ENCODE peak calls at places on chromosomes 12 and 14, in five cellular contexts. T, S, N, B and V are unnamed samples. For H3K4me1, the result is how much of the 10 kb centered on the place peaks cover.

GRCh38 chr12:103793046-103793445 is 48.0 kb downstream of the NT5DC3 start:
- DNase-seq in T (no peak), S (no peak), N (no peak), B (no peak), V (no peak)

GRCh38 chr14:89399594-89400068 is 17.4 kb downstream of the FOXN3 start:
- DNase-seq in T (peak), S (no peak), N (no peak), B (no peak), V (no peak)

GRCh38 chr12:131869871-131870418 is 24.5 kb upstream of the ULK1 start:
- DNase-seq in T (no peak), S (no peak), N (no peak), B (no peak), V (no peak)

GRCh38 chr12:126114420-126114819 is 1049.2 kb downstream of the AACS start:
- DNase-seq in T (no peak), S (no peak), N (no peak), B (no peak), V (no peak)

GRCh38 chr12:74401035-74401434 is 136.6 kb upstream of the ATXN7L3B start:
- DNase-seq in T (no peak), S (no peak), N (no peak), B (no peak), V (no peak)

GRCh38 chr12:121009744-121010143 is 6.5 kb downstream of the C12orf43 start:
- DNase-seq in T (no peak), S (no peak), N (peak), B (no peak), V (peak)

GRCh38 chr12:102964872-102965271 is 7.4 kb downstream of the ASCL1 start:
- DNase-seq in T (no peak), S (no peak), N (peak), B (no peak), V (peak)

GRCh38 chr14:72611506-72611905 is 282.4 kb downstream of the DPF3 start:
- DNase-seq in T (no peak), S (no peak), N (no peak), B (no peak), V (no peak)

GRCh38 chr14:65142429-65142828 is 40.1 kb upstream of the MAX start:
- DNase-seq in T (no peak), S (no peak), N (no peak), B (no peak), V (no peak)

GRCh38 chr12:91133871-91134270 is 22.6 kb upstream of the LUM start:
- DNase-seq in T (no peak), S (no peak), N (no peak), B (no peak), V (no peak)

GRCh38 chr12:132399092-132400010 is 70.0 kb upstream of the GALNT9 start:
- DNase-seq in T (peak), S (no peak), N (no peak), B (no peak), V (no peak)

GRCh38 chr14:99136047-99136400 is 136.0 kb downstream of the BCL11B start:
- DNase-seq in T (peak), S (no peak), N (no peak), B (no peak), V (peak)

GRCh38 chr12:101875112-101875961 is 2.0 kb upstream of the DRAM1 start:
- DNase-seq in T (no peak), S (no peak), N (no peak), B (no peak), V (no peak)

GRCh38 chr14:85336817-85337216 is 193.1 kb upstream of the FLRT2 start:
- DNase-seq in T (no peak), S (no peak), N (no peak), B (no peak), V (no peak)

GRCh38 chr12:92446082-92446460 is 256.7 kb upstream of the PLEKHG7 start:
- DNase-seq in T (no peak), S (no peak), N (no peak), B (no peak), V (no peak)

GRCh38 chr12:47942327-47943230 is 20.8 kb upstream of the TMEM106C start:
- DNase-seq in T (peak), S (peak), N (no peak), B (no peak), V (peak)

GRCh38 chr12:51600721-51601120 is 9.7 kb downstream of the SCN8A start:
- DNase-seq in T (no peak), S (no peak), N (no peak), B (no peak), V (no peak)

GRCh38 chr12:107242189-107242588 is 148.8 kb upstream of the CRY1 start:
- DNase-seq in T (no peak), S (no peak), N (no peak), B (no peak), V (no peak)

GRCh38 chr12:116534341-116535121 is 24.6 kb upstream of the MAP1LC3B2 start:
- DNase-seq in T (peak), S (no peak), N (no peak), B (no peak), V (no peak)

GRCh38 chr12:52254965-52255751 is 19.3 kb upstream of the KRT86 start:
- DNase-seq in T (no peak), S (no peak), N (no peak), B (no peak), V (no peak)

GRCh38 chr12:100860611-100861010 is 66.0 kb downstream of the ANO4 start:
- DNase-seq in T (no peak), S (no peak), N (no peak), B (no peak), V (no peak)

GRCh38 chr12:75964150-75964549 is 67.4 kb downstream of the PHLDA1 start:
- DNase-seq in T (no peak), S (peak), N (peak), B (no peak), V (peak)

GRCh38 chr14:88829188-88829587 is 4.7 kb downstream of the TTC8 start:
- DNase-seq in T (no peak), S (no peak), N (no peak), B (no peak), V (no peak)

GRCh38 chr12:129467289-129467688 is 436.5 kb downstream of the TMEM132D start:
- DNase-seq in T (no peak), S (peak), N (no peak), B (no peak), V (no peak)

DNA sequence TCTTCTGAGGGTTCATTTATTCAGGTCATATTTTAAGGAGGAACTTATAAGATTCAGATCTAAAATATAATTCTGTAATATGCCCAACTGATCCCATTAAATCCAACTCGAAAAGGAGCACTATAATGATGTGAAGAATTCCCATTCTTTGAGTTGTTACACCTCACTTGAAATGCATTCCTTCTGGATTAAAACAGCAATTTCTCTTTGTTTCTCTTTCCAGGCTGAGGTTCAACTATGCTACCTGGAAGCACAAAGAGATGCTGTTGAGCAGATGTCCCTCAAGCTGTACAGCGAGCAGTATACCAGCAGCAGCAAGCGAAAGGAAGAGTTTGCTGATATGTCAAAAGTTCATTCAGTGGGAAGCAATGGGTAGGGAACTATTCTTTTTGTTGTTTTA is 260.6 kb upstream of the NPAS3 start:
- DNase-seq in T (no peak), S (no peak), N (no peak), B (no peak), V (no peak)
- TF ChIP-seq EP300 in T (no peak), S (no peak), N (no peak), B (no peak), V (no peak)

GRCh38 chr14:61663312-61663974 is 31.9 kb upstream of the HIF1A start:
- DNase-seq in T (no peak), S (no peak), N (no peak), B (peak), V (no peak)
- TF ChIP-seq POLR2AphosphoS5 in T (no peak), S (no peak), N (no peak), B (no peak), V (no peak)

GRCh38 chr12:12839003-12839395 is 25.9 kb downstream of the DDX47 start:
- DNase-seq in T (no peak), S (no peak), N (no peak), B (no peak), V (no peak)

GRCh38 chr12:12839886-12840285 is 26.7 kb downstream of the DDX47 start:
- DNase-seq in T (no peak), S (no peak), N (peak), B (no peak), V (peak)

GRCh38 chr12:12837025-12837872 is 24.1 kb downstream of the DDX47 start:
- DNase-seq in T (no peak), S (peak), N (peak), B (no peak), V (peak)

GRCh38 chr12:12836571-12836970 is 23.4 kb downstream of the DDX47 start:
- DNase-seq in T (no peak), S (no peak), N (no peak), B (no peak), V (no peak)

GRCh38 chr12:12840500-12840899 is 27.4 kb downstream of the DDX47 start:
- DNase-seq in T (no peak), S (no peak), N (no peak), B (no peak), V (no peak)
- H3K4me1 ChIP-seq in T (under half), S (under half), N (under half), B (under half), V (under half)

GRCh38 chr12:40646891-40647290 is 45.3 kb upstream of the CNTN1 start:
- DNase-seq in T (no peak), S (no peak), N (no peak), B (no peak), V (no peak)
- TF ChIP-seq EP300 in T (no peak), S (no peak), N (no peak), B (no peak), V (no peak)

DNA sequence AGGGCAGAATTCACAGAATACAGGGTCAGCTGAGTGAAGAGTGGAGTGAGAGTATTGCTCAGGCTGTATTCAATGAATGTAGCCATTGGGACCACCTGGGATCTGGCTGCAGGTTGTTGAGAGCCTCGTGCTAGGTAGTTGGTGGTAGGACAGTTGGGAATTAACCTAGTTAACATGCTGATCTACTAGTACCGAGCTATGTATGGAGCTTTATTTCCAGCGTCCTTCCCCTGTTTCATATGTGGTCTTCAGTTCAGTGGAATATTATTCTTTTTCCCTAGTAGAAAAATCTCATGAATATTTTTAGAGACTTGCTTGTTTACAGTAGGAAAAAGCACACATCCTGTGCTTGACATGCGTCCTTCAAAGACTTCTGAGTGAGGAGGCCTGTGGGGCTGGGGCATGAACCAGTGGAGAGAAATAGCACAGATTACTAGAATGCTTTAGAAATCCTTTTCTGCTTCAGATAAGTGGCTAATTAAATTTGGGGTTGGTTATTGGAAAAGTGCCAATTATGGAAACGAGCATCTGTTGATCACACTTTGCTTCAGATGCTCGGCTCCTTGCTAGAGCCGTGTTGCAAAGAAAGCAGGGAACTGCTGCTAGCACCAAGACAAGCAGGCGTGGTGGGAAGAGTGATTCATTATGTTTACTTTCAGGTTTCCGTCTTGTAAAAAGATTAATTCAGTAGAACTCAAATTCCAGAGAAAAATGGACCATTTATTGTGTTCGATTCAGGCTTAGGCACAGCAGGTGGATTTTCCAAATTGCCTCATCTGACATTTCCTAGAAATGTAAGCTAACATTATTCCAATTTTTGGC is 53.6 kb downstream of the ARF6 start:
- DNase-seq in T (no peak), S (no peak), N (peak), B (no peak), V (peak)
- TF ChIP-seq POLR2AphosphoS5 in T (no peak), S (no peak), N (peak), B (no peak), V (no peak)

GRCh38 chr14:75496755-75497154 is 25.5 kb upstream of the BATF start:
- DNase-seq in T (no peak), S (no peak), N (no peak), B (no peak), V (no peak)

GRCh38 chr14:75495399-75495798 is 26.9 kb upstream of the BATF start:
- DNase-seq in T (no peak), S (no peak), N (no peak), B (no peak), V (no peak)

GRCh38 chr14:75493580-75494130 is 28.6 kb upstream of the BATF start:
- DNase-seq in T (no peak), S (no peak), N (no peak), B (no peak), V (no peak)

GRCh38 chr14:75495882-75496281 is 26.4 kb upstream of the BATF start:
- DNase-seq in T (no peak), S (no peak), N (no peak), B (no peak), V (no peak)

DNA sequence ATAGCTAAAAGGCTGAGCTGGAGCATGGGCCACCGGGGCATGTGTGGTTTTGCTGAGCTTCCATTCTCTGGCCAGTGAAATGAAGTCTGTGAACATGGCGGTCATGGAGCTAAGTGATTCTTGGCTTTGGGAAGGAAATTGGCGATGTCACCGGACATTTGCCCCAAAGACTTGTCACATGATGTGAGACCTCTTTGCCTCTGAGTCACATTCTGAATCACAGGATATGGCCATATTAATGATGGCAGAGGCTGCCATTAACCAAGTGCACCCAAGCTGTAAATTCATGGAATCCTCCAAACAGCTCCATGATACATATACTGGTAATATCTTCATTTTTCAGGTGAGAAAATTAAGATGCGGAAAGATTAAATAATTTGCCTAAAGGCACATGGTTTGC is 27.4 kb upstream of the BATF start:
- DNase-seq in T (no peak), S (no peak), N (no peak), B (no peak), V (no peak)
- H3K4me1 ChIP-seq in T (under half), S (under half), N (under half), B (half or more), V (under half)

GRCh38 chr12:10364839-10365681 is 24.8 kb downstream of the KLRK1 start:
- DNase-seq in T (peak), S (peak), N (peak), B (peak), V (peak)
- TF ChIP-seq EP300 in T (no peak), S (no peak), N (no peak), B (no peak), V (no peak)

DNA sequence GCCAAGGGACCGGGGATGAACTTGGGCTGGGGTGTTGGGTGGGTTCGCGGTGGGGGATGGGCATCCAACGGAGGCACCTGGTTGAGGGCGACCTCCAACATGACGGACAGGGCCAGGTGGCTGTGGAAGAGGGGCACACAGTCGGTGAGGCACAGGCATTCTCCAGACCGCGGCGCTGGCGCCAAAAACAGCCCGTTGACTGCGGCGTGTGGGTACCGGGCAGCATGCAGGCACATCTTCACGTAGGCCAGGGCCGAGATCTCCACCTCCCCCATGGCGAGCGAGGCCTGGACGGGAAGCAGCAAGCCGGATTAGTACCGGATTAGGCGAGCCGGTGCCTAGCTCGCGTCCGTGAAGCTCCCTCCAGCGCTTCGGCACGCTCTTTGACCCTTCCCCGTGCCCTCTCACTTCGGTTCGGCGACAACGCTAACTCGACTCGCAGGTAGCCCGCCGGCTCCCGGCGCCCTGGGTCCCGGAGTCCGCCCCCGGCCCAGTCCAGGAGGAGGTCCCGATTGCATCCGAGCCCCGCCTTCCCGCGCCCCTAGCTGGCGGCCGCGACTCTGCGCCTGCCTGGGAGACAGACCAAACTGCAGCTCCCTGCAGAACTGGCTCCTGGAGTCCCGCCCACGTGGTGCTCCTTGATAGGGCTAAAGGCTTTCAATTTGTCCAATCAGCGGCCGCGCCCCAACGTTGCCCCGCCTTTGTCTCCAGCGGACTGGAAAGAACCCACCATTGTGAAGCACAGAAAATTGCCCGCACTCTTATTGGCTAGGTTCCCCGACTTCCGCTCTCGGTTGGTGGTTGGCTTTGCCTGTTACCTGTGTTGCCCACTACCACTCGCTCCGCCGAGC is at the start of gene EMC9:
- DNase-seq in T (peak), S (peak), N (peak), B (peak), V (peak)
- TF ChIP-seq POLR2AphosphoS5 in T (peak), S (peak), N (peak), B (peak), V (peak)